ENCODE peak calls at places on chromosomes 7 and 10, in four cellular contexts. G is endothelial cell, S is HTR-8/SVneo, U is H4. C is an unnamed sample.

GRCh38 chr10:89679986-89680385 is 21.4 kb upstream of the KIF20B start:
- DNase-seq in S (no peak), U (no peak), G (no peak), C (no peak)

GRCh38 chr7:4042402-4042801 is 639.7 kb upstream of the FOXK1 start:
- DNase-seq in G (no peak), S (no peak), U (no peak), C (peak; percentile 59)

GRCh38 chr7:116499168-116500070 is at the start of gene CAV2:
- DNase-seq in G (peak; percentile 62), U (peak; percentile 44), S (peak; percentile 53), C (peak; percentile 82)

GRCh38 chr7:125516194-125516593 is 586.6 kb upstream of the POT1 start:
- DNase-seq in G (no peak), S (no peak), U (no peak), C (peak; percentile 74)

GRCh38 chr7:66267249-66267648 is 62.1 kb downstream of the TPST1 start:
- DNase-seq in U (peak; percentile 46), G (no peak), S (no peak), C (no peak)

GRCh38 chr7:17132726-17133125 is 165.7 kb upstream of the AHR start:
- DNase-seq in G (no peak), S (no peak), U (no peak), C (no peak)

GRCh38 chr10:97827778-97828291 is 21.8 kb upstream of the GOLGA7B start:
- DNase-seq in G (no peak), U (no peak), S (peak; percentile 45), C (peak; percentile 60)

GRCh38 chr7:129875745-129876411 is 76.9 kb downstream of the UBE2H start:
- DNase-seq in S (no peak), U (peak; percentile 63), G (no peak), C (no peak)

GRCh38 chr10:75014516-75015230 is 96.8 kb upstream of the SAMD8 start:
- DNase-seq in U (no peak), S (no peak), G (no peak), C (no peak)